ENCODE peak calls at places on chromosomes 16 and 17, in four cellular contexts. G is activated CD8-positive, alpha-beta T cell treated with anti-CD3 and anti-CD28 coated beads for 36 hours; K is NCI-H1436; X is Calu3. T is an unnamed sample.

GRCh38 chr16:76854234-76854633 is 336.8 kb upstream of the MON1B start:
- DNase-seq in K (no peak), G (no peak), X (peak), T (no peak)

GRCh38 chr16:15518412-15519351 is 84.3 kb downstream of the BMERB1 start:
- DNase-seq in G (no peak), K (no peak), X (no peak), T (no peak)

GRCh38 chr17:9202572-9202971 is 181.3 kb downstream of the NTN1 start:
- DNase-seq in X (no peak), K (no peak), G (no peak), T (no peak)

GRCh38 chr16:4639899-4640509 is 15.4 kb downstream of the MGRN1 start:
- DNase-seq in G (no peak), X (no peak), K (no peak), T (no peak)

GRCh38 chr17:35555695-35556094 is 4.9 kb downstream of the SLFN14 start:
- DNase-seq in X (no peak), K (no peak), G (peak), T (no peak)

GRCh38 chr17:11869680-11870394 is 127.4 kb downstream of the ZNF18 start:
- DNase-seq in K (no peak), G (no peak), X (no peak), T (no peak)

GRCh38 chr17:40500190-40500589 is 1.2 kb downstream of the TNS4 start:
- DNase-seq in K (no peak), G (no peak), X (no peak), T (no peak)

GRCh38 chr16:81429045-81429521 is 15.5 kb upstream of the CMIP start:
- DNase-seq in K (no peak), G (peak), X (peak), T (no peak)

GRCh38 chr16:35492225-35492624 is 2032.8 kb downstream of the TP53TG3F start:
- DNase-seq in K (no peak), X (no peak), G (no peak), T (no peak)

GRCh38 chr17:62652251-62653001 is 25.0 kb downstream of the MRC2 start:
- DNase-seq in K (peak), X (peak), G (peak), T (peak)

GRCh38 chr17:16483021-16483645 is 8.9 kb downstream of the LRRC75A start:
- DNase-seq in X (no peak), G (no peak), K (no peak), T (no peak)

GRCh38 chr17:80035937-80036714 is at the start of gene CCDC40:
- DNase-seq in G (peak), K (peak), X (peak), T (peak)

GRCh38 chr17:19306160-19307111 is 56.1 kb downstream of the B9D1 start:
- DNase-seq in X (no peak), K (no peak), G (peak), T (peak)

GRCh38 chr16:89104303-89104702 is 10.7 kb downstream of the ACSF3 start:
- DNase-seq in X (no peak), K (no peak), G (no peak), T (no peak)

GRCh38 chr17:10875984-10876555 is 38.2 kb upstream of the PIRT start:
- DNase-seq in K (peak), G (peak), X (peak), T (no peak)

GRCh38 chr17:61619493-61619892 is 28.5 kb upstream of the NACA2 start:
- DNase-seq in G (no peak), K (no peak), X (no peak), T (no peak)

GRCh38 chr17:80955078-80955477 is 36.6 kb upstream of the CHMP6 start:
- DNase-seq in K (no peak), G (no peak), X (no peak), T (no peak)

GRCh38 chr16:73054732-73055481 is 7.0 kb upstream of the ZFHX3 start:
- DNase-seq in X (no peak), K (no peak), G (no peak), T (no peak)

GRCh38 chr16:3740186-3740585 is 22.9 kb upstream of the TRAP1 start:
- DNase-seq in G (no peak), K (no peak), X (no peak), T (no peak)

GRCh38 chr16:87317766-87318121 is 552 bp upstream of the C16orf95 start:
- DNase-seq in K (no peak), X (peak), G (peak), T (no peak)

GRCh38 chr16:72910371-72910770 is 137.6 kb downstream of the ZFHX3 start:
- DNase-seq in G (no peak), K (no peak), X (no peak), T (no peak)

GRCh38 chr17:59620518-59621259 is 994 bp downstream of the CLTC start:
- DNase-seq in G (peak), X (peak), K (peak), T (no peak)

GRCh38 chr17:81429353-81429774 is 34.1 kb downstream of the BAHCC1 start:
- DNase-seq in K (peak), G (no peak), X (peak), T (no peak)

GRCh38 chr17:55527520-55528118 is 16.4 kb upstream of the SMIM36 start:
- DNase-seq in K (no peak), X (peak), G (peak), T (no peak)

GRCh38 chr16:71883849-71884638 is at the start of gene ZNF821:
- DNase-seq in G (peak), X (peak), K (peak), T (peak)

GRCh38 chr17:57943140-57943539 is 12.1 kb downstream of the CUEDC1 start:
- DNase-seq in K (no peak), X (no peak), G (no peak), T (no peak)

GRCh38 chr16:84503751-84504395 is 586 bp downstream of the MEAK7 start:
- DNase-seq in X (no peak), G (no peak), K (no peak), T (no peak)

GRCh38 chr17:33438136-33438535 is 145.0 kb upstream of the ASIC2 start:
- DNase-seq in X (no peak), K (no peak), G (no peak), T (no peak)

GRCh38 chr17:43092891-43093290 is 32.3 kb downstream of the BRCA1 start:
- DNase-seq in X (no peak), G (no peak), K (no peak), T (no peak)

GRCh38 chr17:1997587-1998425 is 27.3 kb downstream of the RTN4RL1 start:
- DNase-seq in X (peak), K (no peak), G (no peak), T (no peak)

GRCh38 chr17:61591930-61592329 is 911 bp upstream of the NACA2 start:
- DNase-seq in G (no peak), X (no peak), K (no peak), T (no peak)

GRCh38 chr17:28978016-28978415 is 26.7 kb upstream of the PHF12 start:
- DNase-seq in G (no peak), X (no peak), K (no peak), T (no peak)

T was measured in activated B cell treated with CpG ODN at 0.5 μM for 24 hours.